ENCODE peak calls at places on chromosomes 2 and 18, in nine cellular contexts. One of them, this sample, is unnamed.

GRCh38 chr2:88452151-88452851 is at the start of gene FOXI3:
- DNase-seq in osteoblast: no peak
- DNase-seq in hepatocyte: peak; percentile 37
- DNase-seq in stomach: no peak
- DNase-seq in IMR-90: no peak
- DNase-seq in cardiac muscle cell: no peak
- DNase-seq in aorta: no peak
- DNase-seq in GM12878: no peak
- DNase-seq in uterus: no peak
- DNase-seq in this sample: peak; percentile 54

GRCh38 chr2:237720962-237721361 is 77.6 kb upstream of the RBM44 start:
- DNase-seq in hepatocyte: no peak
- DNase-seq in IMR-90: peak; percentile 83
- DNase-seq in stomach: no peak
- DNase-seq in GM12878: no peak
- DNase-seq in osteoblast: no peak
- DNase-seq in aorta: no peak
- DNase-seq in uterus: no peak
- DNase-seq in cardiac muscle cell: peak; percentile 62
- DNase-seq in this sample: no peak

GRCh38 chr2:236753611-236754010 is 184.0 kb downstream of the ACKR3 start:
- DNase-seq in IMR-90: no peak
- DNase-seq in cardiac muscle cell: no peak
- DNase-seq in hepatocyte: no peak
- DNase-seq in GM12878: no peak
- DNase-seq in osteoblast: no peak
- DNase-seq in uterus: no peak
- DNase-seq in stomach: no peak
- DNase-seq in aorta: no peak
- DNase-seq in this sample: no peak

GRCh38 chr2:54704688-54705605 is 18.5 kb upstream of the EML6 start:
- DNase-seq in hepatocyte: peak; percentile 64
- DNase-seq in stomach: no peak
- DNase-seq in aorta: no peak
- DNase-seq in uterus: no peak
- DNase-seq in GM12878: no peak
- DNase-seq in osteoblast: no peak
- DNase-seq in cardiac muscle cell: peak; percentile 82
- DNase-seq in IMR-90: peak; percentile 77
- DNase-seq in this sample: no peak

GRCh38 chr18:77133920-77134496 is 1.4 kb upstream of the MBP start:
- DNase-seq in uterus: no peak
- DNase-seq in aorta: peak; percentile 77
- DNase-seq in GM12878: no peak
- DNase-seq in IMR-90: no peak
- DNase-seq in cardiac muscle cell: no peak
- DNase-seq in stomach: no peak
- DNase-seq in hepatocyte: no peak
- DNase-seq in osteoblast: peak; percentile 86
- DNase-seq in this sample: no peak

GRCh38 chr2:241569831-241570281 is 11.3 kb downstream of the BOK start:
- DNase-seq in uterus: no peak
- DNase-seq in hepatocyte: no peak
- DNase-seq in aorta: peak; percentile 37
- DNase-seq in osteoblast: peak; percentile 80
- DNase-seq in cardiac muscle cell: no peak
- DNase-seq in stomach: no peak
- DNase-seq in GM12878: no peak
- DNase-seq in IMR-90: no peak
- DNase-seq in this sample: no peak

GRCh38 chr18:66346833-66347595 is 256.9 kb downstream of the CDH19 start:
- DNase-seq in aorta: no peak
- DNase-seq in hepatocyte: no peak
- DNase-seq in uterus: no peak
- DNase-seq in IMR-90: no peak
- DNase-seq in osteoblast: no peak
- DNase-seq in cardiac muscle cell: no peak
- DNase-seq in stomach: no peak
- DNase-seq in GM12878: no peak
- DNase-seq in this sample: no peak

GRCh38 chr2:146131048-146131447 is 1611.1 kb upstream of the ZEB2 start:
- DNase-seq in cardiac muscle cell: no peak
- DNase-seq in aorta: no peak
- DNase-seq in stomach: no peak
- DNase-seq in hepatocyte: peak; percentile 2
- DNase-seq in IMR-90: no peak
- DNase-seq in uterus: no peak
- DNase-seq in GM12878: no peak
- DNase-seq in osteoblast: no peak
- DNase-seq in this sample: no peak

GRCh38 chr2:156191547-156191946 is 141.0 kb downstream of the NR4A2 start:
- DNase-seq in stomach: no peak
- DNase-seq in cardiac muscle cell: peak; percentile 13
- DNase-seq in uterus: no peak
- DNase-seq in IMR-90: no peak
- DNase-seq in osteoblast: no peak
- DNase-seq in GM12878: no peak
- DNase-seq in hepatocyte: no peak
- DNase-seq in aorta: no peak
- DNase-seq in this sample: no peak

GRCh38 chr2:113083311-113083710 is 15.5 kb downstream of the IL1F10 start:
- DNase-seq in cardiac muscle cell: no peak
- DNase-seq in uterus: no peak
- DNase-seq in stomach: no peak
- DNase-seq in IMR-90: no peak
- DNase-seq in osteoblast: no peak
- DNase-seq in hepatocyte: no peak
- DNase-seq in aorta: no peak
- DNase-seq in GM12878: no peak
- DNase-seq in this sample: no peak

GRCh38 chr2:8767324-8767723 is 70.1 kb downstream of the KIDINS220 start:
- DNase-seq in stomach: no peak
- DNase-seq in GM12878: no peak
- DNase-seq in osteoblast: no peak
- DNase-seq in uterus: no peak
- DNase-seq in aorta: no peak
- DNase-seq in cardiac muscle cell: no peak
- DNase-seq in hepatocyte: no peak
- DNase-seq in IMR-90: no peak
- DNase-seq in this sample: no peak

GRCh38 chr2:98564541-98565164 is 43.7 kb downstream of the COA5 start:
- DNase-seq in aorta: no peak
- DNase-seq in uterus: no peak
- DNase-seq in osteoblast: no peak
- DNase-seq in hepatocyte: no peak
- DNase-seq in stomach: no peak
- DNase-seq in cardiac muscle cell: no peak
- DNase-seq in IMR-90: no peak
- DNase-seq in GM12878: no peak
- DNase-seq in this sample: no peak

GRCh38 chr2:178404380-178404767 is 46.6 kb downstream of the PRKRA start:
- DNase-seq in cardiac muscle cell: peak; percentile 52
- DNase-seq in uterus: no peak
- DNase-seq in aorta: peak; percentile 48
- DNase-seq in stomach: no peak
- DNase-seq in IMR-90: peak; percentile 95
- DNase-seq in GM12878: peak; percentile 95
- DNase-seq in hepatocyte: no peak
- DNase-seq in osteoblast: peak; percentile 86
- DNase-seq in this sample: no peak

GRCh38 chr2:156908825-156909224 is 348.7 kb upstream of the GALNT5 start:
- DNase-seq in hepatocyte: no peak
- DNase-seq in cardiac muscle cell: peak; percentile 56
- DNase-seq in IMR-90: peak; percentile 87
- DNase-seq in aorta: no peak
- DNase-seq in GM12878: no peak
- DNase-seq in stomach: no peak
- DNase-seq in uterus: no peak
- DNase-seq in osteoblast: no peak
- DNase-seq in this sample: no peak

DNA sequence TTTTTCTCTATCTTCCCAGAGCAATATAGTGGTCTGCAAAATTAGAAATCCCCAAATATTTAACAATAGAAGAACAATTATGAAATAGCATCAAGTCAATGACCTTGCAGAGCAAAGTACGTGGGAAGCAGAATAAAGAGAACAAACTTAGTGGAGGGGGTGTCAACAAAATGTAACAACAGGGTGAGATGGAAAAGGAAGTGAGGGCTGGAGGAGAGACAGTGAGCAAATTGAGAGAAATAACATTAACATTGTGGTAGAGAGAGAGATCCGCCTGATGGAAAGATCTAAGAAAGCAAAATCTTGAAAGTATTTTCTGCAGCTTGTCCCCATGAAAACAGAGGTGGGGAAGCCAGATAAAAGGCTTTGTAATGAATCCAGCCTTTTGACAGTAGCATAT is 23.4 kb downstream of the ARHGAP15 start:
- DNase-seq in uterus: no peak
- DNase-seq in stomach: no peak
- DNase-seq in IMR-90: no peak
- DNase-seq in aorta: no peak
- DNase-seq in hepatocyte: no peak
- DNase-seq in osteoblast: no peak
- DNase-seq in GM12878: no peak
- DNase-seq in cardiac muscle cell: no peak
- DNase-seq in this sample: no peak
- H3K4me1 ChIP-seq in uterus: no peaks in the 10 kb centered on the region
- H3K4me1 ChIP-seq in stomach: peaks cover 7% of the 10 kb centered on the region
- H3K4me1 ChIP-seq in IMR-90: no peaks in the 10 kb centered on the region
- H3K4me1 ChIP-seq in aorta: no peaks in the 10 kb centered on the region
- H3K4me1 ChIP-seq in hepatocyte: peaks cover 3% of the 10 kb centered on the region
- H3K4me1 ChIP-seq in osteoblast: no peaks in the 10 kb centered on the region
- H3K4me1 ChIP-seq in GM12878: peaks cover 32% of the 10 kb centered on the region
- H3K4me1 ChIP-seq in cardiac muscle cell: no peaks in the 10 kb centered on the region
- H3K4me1 ChIP-seq in this sample: no peaks in the 10 kb centered on the region

GRCh38 chr2:27984153-27984552 is 93.6 kb downstream of the BABAM2 start:
- DNase-seq in GM12878: no peak
- DNase-seq in osteoblast: no peak
- DNase-seq in hepatocyte: no peak
- DNase-seq in aorta: no peak
- DNase-seq in uterus: no peak
- DNase-seq in stomach: no peak
- DNase-seq in cardiac muscle cell: no peak
- DNase-seq in IMR-90: peak; percentile 37
- DNase-seq in this sample: no peak

GRCh38 chr2:27977623-27978312 is 87.2 kb downstream of the BABAM2 start:
- DNase-seq in GM12878: no peak
- DNase-seq in osteoblast: peak; percentile 43
- DNase-seq in uterus: no peak
- DNase-seq in cardiac muscle cell: peak; percentile 82
- DNase-seq in IMR-90: peak; percentile 96
- DNase-seq in aorta: no peak
- DNase-seq in stomach: no peak
- DNase-seq in hepatocyte: no peak
- DNase-seq in this sample: no peak

GRCh38 chr2:27980242-27980641 is 89.7 kb downstream of the BABAM2 start:
- DNase-seq in cardiac muscle cell: no peak
- DNase-seq in osteoblast: no peak
- DNase-seq in aorta: no peak
- DNase-seq in GM12878: no peak
- DNase-seq in uterus: no peak
- DNase-seq in hepatocyte: no peak
- DNase-seq in stomach: no peak
- DNase-seq in IMR-90: no peak
- DNase-seq in this sample: no peak
- H3K4me1 ChIP-seq in cardiac muscle cell: no peaks in the 10 kb centered on the region
- H3K4me1 ChIP-seq in osteoblast: peaks cover 16% of the 10 kb centered on the region
- H3K4me1 ChIP-seq in aorta: no peaks in the 10 kb centered on the region
- H3K4me1 ChIP-seq in GM12878: no peaks in the 10 kb centered on the region
- H3K4me1 ChIP-seq in uterus: no peaks in the 10 kb centered on the region
- H3K4me1 ChIP-seq in hepatocyte: no peaks in the 10 kb centered on the region
- H3K4me1 ChIP-seq in stomach: peaks cover 11% of the 10 kb centered on the region
- H3K4me1 ChIP-seq in IMR-90: peaks cover 2% of the 10 kb centered on the region
- H3K4me1 ChIP-seq in this sample: no peaks in the 10 kb centered on the region

DNA sequence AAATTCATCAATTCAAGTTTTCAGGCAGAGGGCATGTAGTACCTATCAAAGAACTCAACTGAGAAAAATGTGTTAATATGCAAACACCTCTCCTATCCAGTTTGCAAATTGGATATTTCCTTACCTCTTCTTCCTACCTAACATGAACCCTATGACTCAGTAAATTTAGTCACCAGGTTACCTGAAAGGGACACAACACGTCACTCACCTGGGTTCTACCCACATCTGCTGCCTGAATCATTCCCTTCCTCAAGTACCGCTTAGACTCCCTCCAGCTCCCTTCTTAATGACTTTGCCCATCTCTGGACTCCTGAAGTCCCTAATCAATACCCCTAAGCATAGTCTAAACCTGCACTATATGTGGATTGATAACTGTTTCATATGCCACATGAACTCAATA is 10.4 kb downstream of the ANKRD44 start:
- DNase-seq in osteoblast: no peak
- DNase-seq in uterus: no peak
- DNase-seq in aorta: no peak
- DNase-seq in cardiac muscle cell: no peak
- DNase-seq in stomach: no peak
- DNase-seq in IMR-90: no peak
- DNase-seq in hepatocyte: no peak
- DNase-seq in GM12878: no peak
- DNase-seq in this sample: no peak
- H3K4me1 ChIP-seq in osteoblast: no peaks in the 10 kb centered on the region
- H3K4me1 ChIP-seq in uterus: no peaks in the 10 kb centered on the region
- H3K4me1 ChIP-seq in aorta: peaks cover 4% of the 10 kb centered on the region
- H3K4me1 ChIP-seq in cardiac muscle cell: no peaks in the 10 kb centered on the region
- H3K4me1 ChIP-seq in stomach: peaks cover 5% of the 10 kb centered on the region
- H3K4me1 ChIP-seq in IMR-90: no peaks in the 10 kb centered on the region
- H3K4me1 ChIP-seq in hepatocyte: no peaks in the 10 kb centered on the region
- H3K4me1 ChIP-seq in GM12878: peaks cover 79% of the 10 kb centered on the region
- H3K4me1 ChIP-seq in this sample: no peaks in the 10 kb centered on the region

GRCh38 chr2:43130548-43130875 is 95.9 kb downstream of the ZFP36L2 start:
- DNase-seq in cardiac muscle cell: no peak
- DNase-seq in IMR-90: no peak
- DNase-seq in osteoblast: no peak
- DNase-seq in GM12878: no peak
- DNase-seq in uterus: no peak
- DNase-seq in stomach: no peak
- DNase-seq in aorta: no peak
- DNase-seq in hepatocyte: no peak
- DNase-seq in this sample: no peak

GRCh38 chr2:43132523-43133301 is 93.7 kb downstream of the ZFP36L2 start:
- DNase-seq in uterus: no peak
- DNase-seq in hepatocyte: no peak
- DNase-seq in aorta: no peak
- DNase-seq in stomach: no peak
- DNase-seq in GM12878: no peak
- DNase-seq in cardiac muscle cell: no peak
- DNase-seq in IMR-90: no peak
- DNase-seq in osteoblast: peak; percentile 70
- DNase-seq in this sample: no peak

GRCh38 chr2:43133336-43133707 is 93.1 kb downstream of the ZFP36L2 start:
- DNase-seq in uterus: no peak
- DNase-seq in cardiac muscle cell: no peak
- DNase-seq in GM12878: no peak
- DNase-seq in hepatocyte: no peak
- DNase-seq in osteoblast: no peak
- DNase-seq in stomach: no peak
- DNase-seq in IMR-90: no peak
- DNase-seq in aorta: no peak
- DNase-seq in this sample: no peak

GRCh38 chr2:43131051-43131889 is 95.1 kb downstream of the ZFP36L2 start:
- DNase-seq in stomach: peak; percentile 94
- DNase-seq in IMR-90: peak; percentile 92
- DNase-seq in hepatocyte: peak; percentile 91
- DNase-seq in cardiac muscle cell: peak; percentile 87
- DNase-seq in uterus: no peak
- DNase-seq in GM12878: no peak
- DNase-seq in aorta: peak; percentile 85
- DNase-seq in osteoblast: peak; percentile 100
- DNase-seq in this sample: no peak

GRCh38 chr2:43131890-43132522 is 94.4 kb downstream of the ZFP36L2 start:
- DNase-seq in uterus: no peak
- DNase-seq in hepatocyte: no peak
- DNase-seq in GM12878: no peak
- DNase-seq in IMR-90: no peak
- DNase-seq in stomach: no peak
- DNase-seq in aorta: no peak
- DNase-seq in osteoblast: peak; percentile 54
- DNase-seq in cardiac muscle cell: no peak
- DNase-seq in this sample: no peak
- H3K4me1 ChIP-seq in uterus: no peaks in the 10 kb centered on the region
- H3K4me1 ChIP-seq in hepatocyte: peaks cover 27% of the 10 kb centered on the region
- H3K4me1 ChIP-seq in GM12878: peaks cover 50% of the 10 kb centered on the region
- H3K4me1 ChIP-seq in IMR-90: peaks cover 16% of the 10 kb centered on the region
- H3K4me1 ChIP-seq in stomach: peaks cover 66% of the 10 kb centered on the region
- H3K4me1 ChIP-seq in aorta: no peaks in the 10 kb centered on the region
- H3K4me1 ChIP-seq in osteoblast: peaks cover 20% of the 10 kb centered on the region
- H3K4me1 ChIP-seq in cardiac muscle cell: peaks cover 8% of the 10 kb centered on the region
- H3K4me1 ChIP-seq in this sample: peaks cover 20% of the 10 kb centered on the region